ENCODE peak calls at places on chromosomes 4 and X, in seven cellular contexts. One of them, this sample, is unnamed.

GRCh38 chrX:115337735-115338134 is 48.2 kb downstream of the LUZP4 start:
- DNase-seq in AG09309: peak
- DNase-seq in endothelial cell: no peak
- DNase-seq in Calu3: no peak
- DNase-seq in GM13977: no peak
- DNase-seq in endodermal cell: no peak
- DNase-seq in heart left ventricle: peak
- DNase-seq in this sample: no peak

GRCh38 chr4:111066887-111067286 is 444.0 kb upstream of the PITX2 start:
- DNase-seq in AG09309: peak
- DNase-seq in endothelial cell: no peak
- DNase-seq in Calu3: no peak
- DNase-seq in GM13977: no peak
- DNase-seq in endodermal cell: peak
- DNase-seq in heart left ventricle: no peak
- DNase-seq in this sample: no peak

GRCh38 chrX:11111038-11111851 is at the start of gene HCCS:
- DNase-seq in AG09309: no peak
- DNase-seq in endothelial cell: peak
- DNase-seq in Calu3: peak
- DNase-seq in GM13977: peak
- DNase-seq in endodermal cell: peak
- DNase-seq in heart left ventricle: peak
- DNase-seq in this sample: peak

GRCh38 chr4:13559414-13559813 is 15.1 kb upstream of the NKX3-2 start:
- DNase-seq in AG09309: peak
- DNase-seq in endothelial cell: peak
- DNase-seq in Calu3: no peak
- DNase-seq in GM13977: no peak
- DNase-seq in endodermal cell: no peak
- DNase-seq in heart left ventricle: no peak
- DNase-seq in this sample: no peak

GRCh38 chr4:138897818-138898226 is 117.8 kb upstream of the NOCT start:
- DNase-seq in AG09309: peak
- DNase-seq in endothelial cell: no peak
- DNase-seq in Calu3: no peak
- DNase-seq in GM13977: no peak
- DNase-seq in endodermal cell: no peak
- DNase-seq in heart left ventricle: no peak
- DNase-seq in this sample: no peak

GRCh38 chrX:23435575-23435974 is 100.9 kb downstream of the PTCHD1 start:
- DNase-seq in AG09309: no peak
- DNase-seq in endothelial cell: no peak
- DNase-seq in Calu3: no peak
- DNase-seq in GM13977: no peak
- DNase-seq in endodermal cell: peak
- DNase-seq in heart left ventricle: no peak
- DNase-seq in this sample: no peak

GRCh38 chrX:8374041-8374825 is 90.4 kb upstream of the VCX3B start:
- DNase-seq in AG09309: no peak
- DNase-seq in endothelial cell: no peak
- DNase-seq in Calu3: no peak
- DNase-seq in GM13977: no peak
- DNase-seq in endodermal cell: no peak
- DNase-seq in heart left ventricle: no peak
- DNase-seq in this sample: no peak

GRCh38 chr4:15897577-15897976 is 41.0 kb downstream of the FGFBP1 start:
- DNase-seq in AG09309: no peak
- DNase-seq in endothelial cell: no peak
- DNase-seq in Calu3: no peak
- DNase-seq in GM13977: no peak
- DNase-seq in endodermal cell: peak
- DNase-seq in heart left ventricle: no peak
- DNase-seq in this sample: no peak

GRCh38 chr4:155705664-155706063 is 39.0 kb downstream of the GUCY1A1 start:
- DNase-seq in AG09309: no peak
- DNase-seq in endothelial cell: no peak
- DNase-seq in Calu3: peak
- DNase-seq in GM13977: no peak
- DNase-seq in endodermal cell: peak
- DNase-seq in heart left ventricle: no peak
- DNase-seq in this sample: no peak

GRCh38 chr4:57424231-57424897 is 314.2 kb upstream of the IGFBP7 start:
- DNase-seq in AG09309: peak
- DNase-seq in endothelial cell: no peak
- DNase-seq in Calu3: peak
- DNase-seq in GM13977: no peak
- DNase-seq in endodermal cell: no peak
- DNase-seq in heart left ventricle: no peak
- DNase-seq in this sample: no peak

GRCh38 chr4:76950052-76950845 is 697 bp downstream of the SEPTIN11 start:
- DNase-seq in AG09309: no peak
- DNase-seq in endothelial cell: peak
- DNase-seq in Calu3: peak
- DNase-seq in GM13977: peak
- DNase-seq in endodermal cell: peak
- DNase-seq in heart left ventricle: peak
- DNase-seq in this sample: peak

GRCh38 chr4:139603576-139604387 is 47.8 kb upstream of the SETD7 start:
- DNase-seq in AG09309: no peak
- DNase-seq in endothelial cell: peak
- DNase-seq in Calu3: peak
- DNase-seq in GM13977: peak
- DNase-seq in endodermal cell: peak
- DNase-seq in heart left ventricle: peak
- DNase-seq in this sample: no peak

GRCh38 chr4:181601118-181601517 is 642.1 kb upstream of the TENM3 start:
- DNase-seq in AG09309: no peak
- DNase-seq in endothelial cell: no peak
- DNase-seq in Calu3: no peak
- DNase-seq in GM13977: no peak
- DNase-seq in endodermal cell: no peak
- DNase-seq in heart left ventricle: no peak
- DNase-seq in this sample: no peak

GRCh38 chr4:76747613-76748012 is 150.3 kb downstream of the SOWAHB start:
- DNase-seq in AG09309: no peak
- DNase-seq in endothelial cell: no peak
- DNase-seq in Calu3: no peak
- DNase-seq in GM13977: no peak
- DNase-seq in endodermal cell: no peak
- DNase-seq in heart left ventricle: no peak
- DNase-seq in this sample: no peak

GRCh38 chrX:126697091-126697490 is 122.4 kb upstream of the PRR32 start:
- DNase-seq in AG09309: no peak
- DNase-seq in endothelial cell: no peak
- DNase-seq in Calu3: no peak
- DNase-seq in GM13977: no peak
- DNase-seq in endodermal cell: no peak
- DNase-seq in heart left ventricle: no peak
- DNase-seq in this sample: no peak

GRCh38 chrX:72714471-72714916 is 388 bp upstream of the PHKA1 start:
- DNase-seq in AG09309: peak
- DNase-seq in endothelial cell: peak
- DNase-seq in Calu3: peak
- DNase-seq in GM13977: peak
- DNase-seq in endodermal cell: peak
- DNase-seq in heart left ventricle: peak
- DNase-seq in this sample: no peak

GRCh38 chrX:9612146-9612505 is 147.3 kb downstream of the TBL1X start:
- DNase-seq in AG09309: no peak
- DNase-seq in endothelial cell: no peak
- DNase-seq in Calu3: no peak
- DNase-seq in GM13977: no peak
- DNase-seq in endodermal cell: no peak
- DNase-seq in heart left ventricle: no peak
- DNase-seq in this sample: no peak

GRCh38 chr4:110306363-110306762 is 107.9 kb upstream of the ELOVL6 start:
- DNase-seq in AG09309: no peak
- DNase-seq in endothelial cell: no peak
- DNase-seq in Calu3: no peak
- DNase-seq in GM13977: no peak
- DNase-seq in endodermal cell: no peak
- DNase-seq in heart left ventricle: no peak
- DNase-seq in this sample: no peak

GRCh38 chr4:105417624-105418023 is 56.2 kb downstream of the PPA2 start:
- DNase-seq in AG09309: no peak
- DNase-seq in endothelial cell: no peak
- DNase-seq in Calu3: no peak
- DNase-seq in GM13977: no peak
- DNase-seq in endodermal cell: no peak
- DNase-seq in heart left ventricle: no peak
- DNase-seq in this sample: no peak

GRCh38 chrX:150683112-150683511 is 10.1 kb upstream of the MTMR1 start:
- DNase-seq in AG09309: no peak
- DNase-seq in endothelial cell: no peak
- DNase-seq in Calu3: no peak
- DNase-seq in GM13977: no peak
- DNase-seq in endodermal cell: no peak
- DNase-seq in heart left ventricle: no peak
- DNase-seq in this sample: no peak

GRCh38 chrX:150688911-150689451 is 4.2 kb upstream of the MTMR1 start:
- DNase-seq in AG09309: peak
- DNase-seq in endothelial cell: no peak
- DNase-seq in Calu3: peak
- DNase-seq in GM13977: no peak
- DNase-seq in endodermal cell: peak
- DNase-seq in heart left ventricle: no peak
- DNase-seq in this sample: no peak

GRCh38 chrX:150680974-150681373 is 12.2 kb upstream of the MTMR1 start:
- DNase-seq in AG09309: no peak
- DNase-seq in endothelial cell: no peak
- DNase-seq in Calu3: peak
- DNase-seq in GM13977: no peak
- DNase-seq in endodermal cell: peak
- DNase-seq in heart left ventricle: no peak
- DNase-seq in this sample: no peak

DNA sequence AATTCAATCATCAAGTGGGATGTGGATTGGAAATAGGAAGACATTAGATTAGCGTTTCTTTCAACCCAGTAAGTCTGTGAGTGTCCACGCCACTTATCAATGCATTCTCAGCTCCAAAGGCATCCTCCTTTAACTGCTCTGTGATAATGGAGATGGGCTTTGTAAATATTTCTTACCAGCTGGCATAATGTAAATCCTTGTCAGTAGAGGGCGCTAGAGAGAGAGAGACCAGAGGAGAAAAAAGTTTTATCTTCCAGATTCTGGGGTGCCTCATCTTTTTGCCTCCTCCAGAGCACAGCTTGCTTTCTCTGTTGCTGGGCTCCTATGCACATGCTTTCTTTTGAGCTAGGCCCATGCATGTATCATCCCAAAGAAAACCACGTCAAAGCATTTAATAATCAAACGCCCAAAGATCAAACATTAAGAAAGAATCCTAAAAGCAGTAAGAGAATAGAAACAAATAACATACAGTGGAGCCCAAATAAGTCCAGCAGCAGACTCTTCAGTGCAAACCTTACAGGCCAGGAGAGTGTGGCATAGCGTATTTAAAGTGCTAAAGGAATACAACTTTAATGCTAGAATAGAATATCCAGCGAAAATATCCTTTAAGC is 9.6 kb upstream of the MTMR1 start:
- DNase-seq in AG09309: no peak
- DNase-seq in endothelial cell: peak
- DNase-seq in Calu3: peak
- DNase-seq in GM13977: peak
- DNase-seq in endodermal cell: no peak
- DNase-seq in heart left ventricle: no peak
- DNase-seq in this sample: no peak
- TF ChIP-seq CTCF in AG09309: peak
- TF ChIP-seq CTCF in endothelial cell: peak
- TF ChIP-seq CTCF in Calu3: no peak
- TF ChIP-seq CTCF in GM13977: peak
- TF ChIP-seq CTCF in endodermal cell: peak
- TF ChIP-seq CTCF in heart left ventricle: peak
- TF ChIP-seq CTCF in this sample: peak

GRCh38 chr4:2909583-2909982 is 53.6 kb downstream of the NOP14 start:
- DNase-seq in AG09309: no peak
- DNase-seq in endothelial cell: no peak
- DNase-seq in Calu3: no peak
- DNase-seq in GM13977: no peak
- DNase-seq in endodermal cell: no peak
- DNase-seq in heart left ventricle: no peak
- DNase-seq in this sample: no peak

GRCh38 chr4:2911868-2912267 is 51.3 kb downstream of the NOP14 start:
- DNase-seq in AG09309: no peak
- DNase-seq in endothelial cell: no peak
- DNase-seq in Calu3: no peak
- DNase-seq in GM13977: no peak
- DNase-seq in endodermal cell: no peak
- DNase-seq in heart left ventricle: no peak
- DNase-seq in this sample: no peak

GRCh38 chr4:2908686-2909085 is 54.5 kb downstream of the NOP14 start:
- DNase-seq in AG09309: no peak
- DNase-seq in endothelial cell: no peak
- DNase-seq in Calu3: no peak
- DNase-seq in GM13977: no peak
- DNase-seq in endodermal cell: no peak
- DNase-seq in heart left ventricle: no peak
- DNase-seq in this sample: no peak

GRCh38 chr4:2907706-2908293 is 55.4 kb downstream of the NOP14 start:
- DNase-seq in AG09309: no peak
- DNase-seq in endothelial cell: no peak
- DNase-seq in Calu3: peak
- DNase-seq in GM13977: no peak
- DNase-seq in endodermal cell: no peak
- DNase-seq in heart left ventricle: no peak
- DNase-seq in this sample: no peak

GRCh38 chr4:2910409-2910808 is 52.8 kb downstream of the NOP14 start:
- DNase-seq in AG09309: no peak
- DNase-seq in endothelial cell: no peak
- DNase-seq in Calu3: no peak
- DNase-seq in GM13977: no peak
- DNase-seq in endodermal cell: peak
- DNase-seq in heart left ventricle: no peak
- DNase-seq in this sample: no peak
- TF ChIP-seq CTCF in AG09309: no peak
- TF ChIP-seq CTCF in endothelial cell: no peak
- TF ChIP-seq CTCF in Calu3: no peak
- TF ChIP-seq CTCF in GM13977: no peak
- TF ChIP-seq CTCF in endodermal cell: peak
- TF ChIP-seq CTCF in heart left ventricle: peak
- TF ChIP-seq CTCF in this sample: peak

GRCh38 chr4:152581536-152582160 is 45.8 kb upstream of the FBXW7 start:
- DNase-seq in AG09309: no peak
- DNase-seq in endothelial cell: no peak
- DNase-seq in Calu3: no peak
- DNase-seq in GM13977: no peak
- DNase-seq in endodermal cell: peak
- DNase-seq in heart left ventricle: no peak
- DNase-seq in this sample: no peak
- TF ChIP-seq CTCF in AG09309: no peak
- TF ChIP-seq CTCF in endothelial cell: no peak
- TF ChIP-seq CTCF in Calu3: no peak
- TF ChIP-seq CTCF in GM13977: no peak
- TF ChIP-seq CTCF in endodermal cell: peak
- TF ChIP-seq CTCF in heart left ventricle: no peak
- TF ChIP-seq CTCF in this sample: peak

DNA sequence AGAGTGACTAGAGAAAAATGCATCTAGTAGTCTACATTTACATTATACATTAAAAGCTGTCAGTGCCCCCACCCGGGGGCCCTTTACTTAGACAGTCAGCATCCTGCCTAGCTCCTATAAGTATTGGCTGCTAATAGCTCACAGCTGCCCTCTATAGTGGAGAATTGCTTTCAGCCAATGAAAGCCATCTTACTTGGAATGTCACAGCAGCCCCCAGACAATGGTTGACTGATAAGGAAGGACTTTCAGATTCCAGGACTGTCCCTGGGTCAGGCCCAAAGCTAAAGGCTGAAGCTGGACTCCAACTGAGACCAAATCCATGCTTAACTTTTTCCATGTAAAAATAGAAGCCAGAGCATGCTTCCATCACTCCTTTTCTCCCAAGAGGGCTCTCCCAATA is 196.9 kb downstream of the ANKRD50 start:
- DNase-seq in AG09309: no peak
- DNase-seq in endothelial cell: no peak
- DNase-seq in Calu3: no peak
- DNase-seq in GM13977: no peak
- DNase-seq in endodermal cell: peak
- DNase-seq in heart left ventricle: no peak
- DNase-seq in this sample: no peak
- TF ChIP-seq CTCF in AG09309: no peak
- TF ChIP-seq CTCF in endothelial cell: no peak
- TF ChIP-seq CTCF in Calu3: no peak
- TF ChIP-seq CTCF in GM13977: no peak
- TF ChIP-seq CTCF in endodermal cell: peak
- TF ChIP-seq CTCF in heart left ventricle: no peak
- TF ChIP-seq CTCF in this sample: no peak